ENCODE peak calls at places on chromosomes 11 and 22, in six cellular contexts. U is A549, H is HepG2, V is endothelial cell of umbilical vein, Z is GM12878, I is K562. W is an unnamed sample.

GRCh38 chr22:44758354-44758969 is 6.1 kb downstream of the ARHGAP8 start:
- DNase-seq in U (no peak), H (no peak), V (no peak), Z (no peak), I (no peak), W (no peak)

GRCh38 chr11:36753960-36754359 is 155.9 kb upstream of the RAG2 start:
- DNase-seq in U (no peak), H (no peak), V (no peak), Z (no peak), I (no peak), W (no peak)

GRCh38 chr11:118619444-118620205 is 12.2 kb downstream of the PHLDB1 start:
- DNase-seq in U (peak; percentile 53), H (no peak), V (peak; percentile 97), Z (no peak), I (no peak), W (peak; percentile 63)

GRCh38 chr11:112525270-112525669 is 264.6 kb upstream of the PLET1 start:
- DNase-seq in U (no peak), H (no peak), V (no peak), Z (no peak), I (no peak), W (peak; percentile 12)

GRCh38 chr22:47158457-47158856 is 396.0 kb downstream of the TBC1D22A start:
- DNase-seq in U (no peak), H (no peak), V (no peak), Z (no peak), I (no peak), W (peak; percentile 69)

GRCh38 chr11:118236170-118236569 is 11.4 kb upstream of the JAML start:
- DNase-seq in U (no peak), H (no peak), V (no peak), Z (no peak), I (no peak), W (no peak)

GRCh38 chr11:94934362-94934761 is 39.0 kb downstream of the CWC15 start:
- DNase-seq in U (no peak), H (no peak), V (peak; percentile 55), Z (no peak), I (no peak), W (no peak)

GRCh38 chr11:96188625-96189006 is 154.4 kb downstream of the MAML2 start:
- DNase-seq in U (no peak), H (peak; percentile 14), V (no peak), Z (peak; percentile 75), I (peak; percentile 18), W (peak; percentile 77)

GRCh38 chr22:46577361-46578249 is 40.2 kb upstream of the CELSR1 start:
- DNase-seq in U (no peak), H (no peak), V (no peak), Z (no peak), I (peak; percentile 27), W (peak; percentile 35)

GRCh38 chr11:66363805-66364535 is 7.6 kb downstream of the SLC29A2 start:
- DNase-seq in U (peak; percentile 64), H (no peak), V (no peak), Z (no peak), I (peak; percentile 86), W (peak; percentile 77)

GRCh38 chr22:38272373-38273134 is at the start of gene TMEM184B:
- DNase-seq in U (peak; percentile 55), H (no peak), V (peak; percentile 75), Z (no peak), I (peak; percentile 91), W (peak; percentile 71)

GRCh38 chr11:45649544-45650165 is 15.8 kb downstream of the CHST1 start:
- DNase-seq in U (no peak), H (no peak), V (no peak), Z (no peak), I (no peak), W (no peak)

GRCh38 chr22:37775785-37776638 is 31.7 kb upstream of the GCAT start:
- DNase-seq in U (no peak), H (no peak), V (no peak), Z (no peak), I (no peak), W (no peak)

GRCh38 chr11:57325735-57326048 is 940 bp upstream of the TNKS1BP1 start:
- DNase-seq in U (peak; percentile 37), H (no peak), V (peak; percentile 83), Z (no peak), I (no peak), W (no peak)

GRCh38 chr11:12164061-12165014 is 53.9 kb downstream of the MICAL2 start:
- DNase-seq in U (peak; percentile 46), H (no peak), V (peak; percentile 85), Z (no peak), I (no peak), W (peak; percentile 69)

GRCh38 chr22:19523240-19524169 is 705 bp downstream of the CLDN5 start:
- DNase-seq in U (no peak), H (no peak), V (peak; percentile 60), Z (no peak), I (no peak), W (no peak)

GRCh38 chr11:83612891-83613766 is 327.0 kb upstream of the CCDC90B start:
- DNase-seq in U (no peak), H (no peak), V (no peak), Z (peak; percentile 74), I (no peak), W (no peak)

GRCh38 chr22:30185129-30185528 is 61.4 kb downstream of the LIF start:
- DNase-seq in U (no peak), H (no peak), V (no peak), Z (no peak), I (no peak), W (no peak)

GRCh38 chr11:60318726-60319125 is 8.3 kb upstream of the MS4A6E start:
- DNase-seq in U (no peak), H (no peak), V (no peak), Z (no peak), I (no peak), W (no peak)

GRCh38 chr11:27211370-27212127 is 151.5 kb downstream of the CCDC34 start:
- DNase-seq in U (no peak), H (no peak), V (no peak), Z (no peak), I (peak; percentile 37), W (peak; percentile 26)

GRCh38 chr11:37509471-37509870 is 911.4 kb upstream of the RAG2 start:
- DNase-seq in U (no peak), H (no peak), V (no peak), Z (no peak), I (no peak), W (no peak)

GRCh38 chr11:117817213-117818035 is 7.1 kb downstream of the FXYD2 start:
- DNase-seq in U (peak; percentile 70), H (peak; percentile 49), V (peak; percentile 88), Z (peak; percentile 93), I (peak; percentile 65), W (peak; percentile 81)

GRCh38 chr11:108797578-108798100 is 132.8 kb downstream of the DDX10 start:
- DNase-seq in U (no peak), H (peak; percentile 50), V (no peak), Z (no peak), I (no peak), W (no peak)

GRCh38 chr22:37505989-37506388 is 13.2 kb downstream of the CARD10 start:
- DNase-seq in U (no peak), H (no peak), V (no peak), Z (no peak), I (no peak), W (no peak)

GRCh38 chr11:119486691-119487259 is 63.8 kb upstream of the THY1 start:
- DNase-seq in U (no peak), H (no peak), V (no peak), Z (no peak), I (no peak), W (no peak)

GRCh38 chr11:59756845-59757244 is 1.7 kb downstream of the STX3 start:
- DNase-seq in U (peak; percentile 25), H (no peak), V (no peak), Z (no peak), I (peak; percentile 64), W (peak; percentile 56)

GRCh38 chr22:32572741-32573140 is 98.1 kb downstream of the FBXO7 start:
- DNase-seq in U (no peak), H (no peak), V (no peak), Z (no peak), I (peak; percentile 57), W (no peak)

GRCh38 chr22:32576553-32577255 is 102.1 kb downstream of the FBXO7 start:
- DNase-seq in U (no peak), H (no peak), V (no peak), Z (no peak), I (peak; percentile 50), W (no peak)

GRCh38 chr22:32574957-32575893 is 100.6 kb downstream of the FBXO7 start:
- DNase-seq in U (no peak), H (no peak), V (no peak), Z (no peak), I (no peak), W (no peak)

GRCh38 chr22:32573991-32574390 is 99.4 kb downstream of the FBXO7 start:
- DNase-seq in U (no peak), H (no peak), V (no peak), Z (no peak), I (no peak), W (no peak)

GRCh38 chr22:32574397-32574796 is 99.8 kb downstream of the FBXO7 start:
- DNase-seq in U (no peak), H (peak; percentile 70), V (no peak), Z (no peak), I (no peak), W (peak; percentile 17)
- TF ChIP-seq POLR2A in U (no peak), H (no peak), V (no peak), Z (no peak), I (no peak), W (no peak)

GRCh38 chr11:100586346-100587101 is 100.6 kb upstream of the ARHGAP42 start:
- DNase-seq in U (no peak), H (no peak), V (no peak), Z (no peak), I (no peak), W (no peak)

GRCh38 chr11:100584201-100584600 is 102.9 kb upstream of the ARHGAP42 start:
- DNase-seq in U (no peak), H (no peak), V (no peak), Z (no peak), I (no peak), W (no peak)

GRCh38 chr11:100581318-100581717 is 105.8 kb upstream of the ARHGAP42 start:
- DNase-seq in U (no peak), H (no peak), V (no peak), Z (no peak), I (no peak), W (peak; percentile 14)

DNA sequence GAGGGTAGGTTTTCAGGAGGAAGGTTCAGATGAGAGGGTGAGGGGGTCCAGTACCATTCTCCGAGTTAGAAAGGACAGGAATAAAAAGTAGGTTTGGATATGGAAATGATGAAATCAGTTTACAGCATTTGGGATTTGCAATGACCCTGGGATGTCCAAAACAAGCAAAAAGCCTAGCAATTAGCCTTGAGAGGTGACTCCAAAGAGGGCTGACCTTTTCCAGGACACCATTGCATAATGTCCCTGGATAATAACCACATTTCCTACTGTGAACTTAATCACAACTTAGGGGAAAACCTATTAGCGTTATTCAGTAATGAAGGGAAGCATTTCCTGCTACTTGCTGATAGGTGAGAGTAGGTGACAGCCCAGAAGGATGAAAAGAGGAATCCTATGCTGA is 101.4 kb upstream of the ARHGAP42 start:
- DNase-seq in U (no peak), H (no peak), V (no peak), Z (no peak), I (no peak), W (no peak)
- TF ChIP-seq MYC in U (no peak), H (no peak), V (no peak), Z (no peak), I (no peak), W (no peak)

GRCh38 chr22:43537019-43537585 is 125.3 kb downstream of the MPPED1 start:
- DNase-seq in U (no peak), H (peak; percentile 22), V (no peak), Z (no peak), I (peak; percentile 24), W (peak; percentile 71)
- TF ChIP-seq CTCF in U (no peak), H (peak; percentile 62), V (peak; percentile 9), Z (peak; percentile 31), I (peak; percentile 32), W (peak; percentile 59)

GRCh38 chr11:63547076-63547475 is 10.5 kb downstream of the PLAAT4 start:
- DNase-seq in U (no peak), H (no peak), V (no peak), Z (no peak), I (no peak), W (no peak)
- TF ChIP-seq POLR2A in U (no peak), H (no peak), V (no peak), Z (no peak), I (no peak), W (no peak)

W was measured in NB4.